ENCODE peak calls at places on chromosome 2, in six cellular contexts. P, Z, G, F, H and R are unnamed samples.

GRCh38 chr2:66531156-66531555 is 96.2 kb downstream of the MEIS1 start:
- DNase-seq in H (no peak), P (no peak), G (peak; percentile 76), F (no peak), Z (no peak), R (no peak)

GRCh38 chr2:145638675-145639074 is 1118.8 kb upstream of the ZEB2 start:
- DNase-seq in G (no peak), Z (no peak), F (no peak), P (no peak), H (no peak), R (no peak)

GRCh38 chr2:138421315-138421970 is 80.1 kb upstream of the SPOPL start:
- DNase-seq in G (peak; percentile 13), Z (no peak), P (no peak), F (no peak), H (peak; percentile 64), R (peak; percentile 62)

GRCh38 chr2:66109419-66109818 is 325.5 kb upstream of the MEIS1 start:
- DNase-seq in Z (no peak), F (no peak), G (no peak), P (no peak), H (no peak), R (no peak)

GRCh38 chr2:207796585-207797350 is 27.1 kb upstream of the FZD5 start:
- DNase-seq in Z (peak; percentile 33), G (peak; percentile 28), P (peak; percentile 64), F (no peak), H (no peak), R (peak; percentile 6)

GRCh38 chr2:111099402-111099801 is 21.3 kb upstream of the BCL2L11 start:
- DNase-seq in P (no peak), Z (no peak), F (no peak), G (no peak), H (no peak), R (no peak)

GRCh38 chr2:58865436-58865835 is 624.3 kb upstream of the FANCL start:
- DNase-seq in H (no peak), G (no peak), P (no peak), Z (no peak), F (no peak), R (no peak)

GRCh38 chr2:205698556-205699282 is 16.4 kb downstream of the NRP2 start:
- DNase-seq in P (peak; percentile 85), Z (no peak), G (peak; percentile 77), H (peak; percentile 73), F (no peak), R (no peak)

GRCh38 chr2:168116448-168116847 is 130.9 kb downstream of the STK39 start:
- DNase-seq in H (peak; percentile 9), F (no peak), Z (peak; percentile 55), P (peak; percentile 68), G (peak; percentile 13), R (no peak)